ENCODE peak calls at places on chromosomes 7 and 10, in four cellular contexts. One of them, this sample, is unnamed.

GRCh38 chr10:59805043-59805442 is 51.8 kb upstream of the MRLN start:
- DNase-seq in dermis microvascular lymphatic vessel endothelial cell: peak
- DNase-seq in GM19239: no peak
- DNase-seq in ELR: peak
- DNase-seq in this sample: no peak

GRCh38 chr7:141221007-141221612 is 147.2 kb downstream of the TMEM178B start:
- DNase-seq in dermis microvascular lymphatic vessel endothelial cell: no peak
- DNase-seq in GM19239: no peak
- DNase-seq in ELR: peak
- DNase-seq in this sample: no peak

GRCh38 chr7:27106181-27106905 is 3.9 kb upstream of the HOXA2 start:
- DNase-seq in dermis microvascular lymphatic vessel endothelial cell: peak
- DNase-seq in GM19239: no peak
- DNase-seq in ELR: no peak
- DNase-seq in this sample: peak

GRCh38 chr10:99740933-99741559 is 9.0 kb downstream of the CUTC start:
- DNase-seq in dermis microvascular lymphatic vessel endothelial cell: no peak
- DNase-seq in GM19239: no peak
- DNase-seq in ELR: no peak
- DNase-seq in this sample: no peak

GRCh38 chr7:158734861-158735260 is 30.3 kb upstream of the NCAPG2 start:
- DNase-seq in dermis microvascular lymphatic vessel endothelial cell: peak
- DNase-seq in GM19239: no peak
- DNase-seq in ELR: peak
- DNase-seq in this sample: no peak

GRCh38 chr10:128097783-128098182 is 28.4 kb downstream of the MKI67 start:
- DNase-seq in dermis microvascular lymphatic vessel endothelial cell: peak
- DNase-seq in GM19239: no peak
- DNase-seq in ELR: no peak
- DNase-seq in this sample: no peak

GRCh38 chr7:89029864-89030263 is 234.3 kb upstream of the TEX47 start:
- DNase-seq in dermis microvascular lymphatic vessel endothelial cell: no peak
- DNase-seq in GM19239: no peak
- DNase-seq in ELR: no peak
- DNase-seq in this sample: no peak

GRCh38 chr7:7567898-7568531 is 1.3 kb downstream of the MIOS start:
- DNase-seq in dermis microvascular lymphatic vessel endothelial cell: no peak
- DNase-seq in GM19239: no peak
- DNase-seq in ELR: no peak
- DNase-seq in this sample: no peak

GRCh38 chr10:112741830-112742402 is 208.1 kb upstream of the TCF7L2 start:
- DNase-seq in dermis microvascular lymphatic vessel endothelial cell: peak
- DNase-seq in GM19239: no peak
- DNase-seq in ELR: no peak
- DNase-seq in this sample: no peak

GRCh38 chr7:155141562-155141961 is 71.4 kb downstream of the HTR5A start:
- DNase-seq in dermis microvascular lymphatic vessel endothelial cell: no peak
- DNase-seq in GM19239: no peak
- DNase-seq in ELR: no peak
- DNase-seq in this sample: no peak

GRCh38 chr10:97553575-97554100 is 18.9 kb upstream of the ANKRD2 start:
- DNase-seq in dermis microvascular lymphatic vessel endothelial cell: peak
- DNase-seq in GM19239: no peak
- DNase-seq in ELR: peak
- DNase-seq in this sample: peak

GRCh38 chr10:126905776-126906703 is 812 bp downstream of the DOCK1 start:
- DNase-seq in dermis microvascular lymphatic vessel endothelial cell: peak
- DNase-seq in GM19239: no peak
- DNase-seq in ELR: peak
- DNase-seq in this sample: no peak

GRCh38 chr7:1520574-1521234 is 9.8 kb upstream of the MAFK start:
- DNase-seq in dermis microvascular lymphatic vessel endothelial cell: peak
- DNase-seq in GM19239: no peak
- DNase-seq in ELR: peak
- DNase-seq in this sample: no peak

GRCh38 chr7:98288064-98288823 is 6.8 kb downstream of the BRI3 start:
- DNase-seq in dermis microvascular lymphatic vessel endothelial cell: no peak
- DNase-seq in GM19239: no peak
- DNase-seq in ELR: no peak
- DNase-seq in this sample: no peak